ENCODE peak calls at places on chromosomes 7 and 10, in eight cellular contexts. Z is AG10803, P is upper lobe of left lung, A is heart right ventricle, D is body of pancreas, C is GM12865, E is Peyer's patch, I is HL-60. U is an unnamed sample.
A peak's percentile ranks its signal among the peaks of the same experiment; 100 is the strongest.

GRCh38 chr7:157904866-157905215 is 568.0 kb downstream of the DNAJB6 start:
- DNase-seq in Z (no peak), P (no peak), A (no peak), D (no peak), C (no peak), E (no peak), I (no peak), U (no peak)

GRCh38 chr7:56447864-56448693 is 331.9 kb upstream of the NUPR2 start:
- DNase-seq in Z (no peak), P (peak; percentile 76), A (no peak), D (no peak), C (no peak), E (no peak), I (no peak), U (no peak)

GRCh38 chr7:10779465-10780399 is 193.9 kb upstream of the PHF14 start:
- DNase-seq in Z (no peak), P (peak; percentile 66), A (no peak), D (no peak), C (no peak), E (no peak), I (no peak), U (no peak)

GRCh38 chr7:35800718-35801391 is at the start of gene SEPTIN7:
- DNase-seq in Z (peak; percentile 99), P (peak; percentile 99), A (peak; percentile 99), D (peak; percentile 99), C (peak; percentile 100), E (peak; percentile 98), I (peak; percentile 96), U (peak; percentile 98)

GRCh38 chr10:123972481-123973401 is 81.1 kb upstream of the CPXM2 start:
- DNase-seq in Z (no peak), P (peak; percentile 71), A (no peak), D (no peak), C (no peak), E (no peak), I (no peak), U (no peak)

GRCh38 chr10:667096-667495 is 22.4 kb downstream of the DIP2C start:
- DNase-seq in Z (no peak), P (peak; percentile 44), A (no peak), D (peak; percentile 20), C (no peak), E (no peak), I (no peak), U (no peak)

GRCh38 chr7:149003018-149003417 is 25.3 kb downstream of the PDIA4 start:
- DNase-seq in Z (no peak), P (no peak), A (no peak), D (no peak), C (no peak), E (no peak), I (no peak), U (no peak)

GRCh38 chr7:125511310-125511709 is 581.7 kb upstream of the POT1 start:
- DNase-seq in Z (no peak), P (no peak), A (no peak), D (no peak), C (no peak), E (no peak), I (no peak), U (no peak)

GRCh38 chr10:20248309-20248708 is 432.1 kb downstream of the PLXDC2 start:
- DNase-seq in Z (no peak), P (no peak), A (no peak), D (no peak), C (no peak), E (no peak), I (no peak), U (no peak)

GRCh38 chr10:24822557-24822956 is 98.9 kb upstream of the ARHGAP21 start:
- DNase-seq in Z (no peak), P (no peak), A (no peak), D (no peak), C (peak; percentile 45), E (no peak), I (no peak), U (no peak)

GRCh38 chr7:1705339-1705738 is 35.3 kb downstream of the ELFN1 start:
- DNase-seq in Z (no peak), P (no peak), A (no peak), D (no peak), C (no peak), E (no peak), I (no peak), U (no peak)

GRCh38 chr7:22109761-22110160 is 164.1 kb upstream of the CDCA7L start:
- DNase-seq in Z (peak; percentile 40), P (no peak), A (no peak), D (peak; percentile 32), C (peak; percentile 57), E (no peak), I (no peak), U (no peak)

GRCh38 chr7:1611708-1612241 is 41.9 kb upstream of the PSMG3 start:
- DNase-seq in Z (peak; percentile 95), P (no peak), A (no peak), D (no peak), C (no peak), E (no peak), I (no peak), U (no peak)

GRCh38 chr7:44733708-44734481 is 14.8 kb upstream of the ZMIZ2 start:
- DNase-seq in Z (peak; percentile 71), P (no peak), A (no peak), D (no peak), C (no peak), E (no peak), I (no peak), U (no peak)

DNA sequence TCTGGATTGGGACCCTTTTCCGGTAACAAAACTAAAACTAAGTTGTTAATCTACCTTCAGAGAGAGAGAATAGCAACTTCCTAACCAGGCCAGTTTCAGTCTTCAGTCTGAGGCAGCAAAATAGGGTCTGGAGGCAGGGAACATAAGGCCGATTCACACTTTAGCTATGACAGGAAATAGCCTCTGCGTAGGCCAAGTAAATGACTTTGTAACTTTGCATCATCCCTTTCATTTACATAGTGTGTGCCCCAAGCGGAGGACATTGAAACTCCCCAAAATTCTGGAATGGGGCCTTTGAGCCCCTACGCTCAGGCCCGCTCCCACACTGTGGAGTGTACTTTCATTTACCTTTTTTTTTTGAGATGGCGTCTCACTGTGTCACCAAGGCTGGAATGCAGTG is 1.7 kb upstream of the UPP1 start:
- DNase-seq in Z (peak; percentile 86), P (no peak), A (no peak), D (peak; percentile 34), C (peak; percentile 81), E (no peak), I (no peak), U (no peak)
- TF ChIP-seq CTCF in Z (peak; percentile 23), P (no peak), A (no peak), D (no peak), C (no peak), E (no peak), I (no peak), U (no peak)

DNA sequence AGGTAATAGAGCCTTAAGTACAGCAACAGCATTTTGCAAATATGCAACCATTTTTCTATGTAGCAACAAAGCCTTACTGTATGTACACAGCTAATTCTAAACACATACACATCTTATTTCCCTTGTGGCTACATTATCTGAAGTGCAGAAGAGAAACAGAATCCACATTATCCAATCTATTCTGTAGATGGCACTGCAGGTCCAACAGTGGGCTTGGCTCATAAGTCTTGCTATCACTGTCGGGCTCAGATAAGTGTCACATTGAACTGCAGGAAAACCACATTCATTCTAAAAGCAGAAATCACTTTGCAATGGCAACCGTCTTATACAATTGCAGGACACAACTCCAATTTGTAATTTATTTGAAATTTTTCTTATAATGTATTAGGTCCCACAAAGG is 109.8 kb upstream of the NOBOX start:
- DNase-seq in Z (no peak), P (no peak), A (no peak), D (peak; percentile 4), C (peak; percentile 41), E (no peak), I (no peak), U (no peak)
- TF ChIP-seq CTCF in Z (no peak), P (no peak), A (peak; percentile 65), D (no peak), C (peak; percentile 27), E (peak; percentile 42), I (no peak), U (no peak)

GRCh38 chr10:27449571-27449970 is 54.5 kb upstream of the RAB18 start:
- DNase-seq in Z (no peak), P (no peak), A (no peak), D (no peak), C (no peak), E (no peak), I (no peak), U (no peak)

GRCh38 chr10:27447540-27447939 is 56.6 kb upstream of the RAB18 start:
- DNase-seq in Z (no peak), P (no peak), A (no peak), D (no peak), C (no peak), E (no peak), I (no peak), U (no peak)

GRCh38 chr10:27450225-27450624 is 53.9 kb upstream of the RAB18 start:
- DNase-seq in Z (no peak), P (no peak), A (no peak), D (no peak), C (no peak), E (no peak), I (no peak), U (no peak)

GRCh38 chr10:27451054-27451453 is 53.0 kb upstream of the RAB18 start:
- DNase-seq in Z (no peak), P (no peak), A (no peak), D (no peak), C (no peak), E (no peak), I (no peak), U (no peak)

GRCh38 chr10:27448926-27449325 is 55.2 kb upstream of the RAB18 start:
- DNase-seq in Z (peak; percentile 42), P (no peak), A (no peak), D (no peak), C (no peak), E (no peak), I (peak; percentile 30), U (no peak)
- TF ChIP-seq CTCF in Z (no peak), P (no peak), A (no peak), D (no peak), C (no peak), E (no peak), I (no peak), U (no peak)

GRCh38 chr10:84026821-84027257 is 112.5 kb upstream of the GHITM start:
- DNase-seq in Z (peak; percentile 9), P (no peak), A (no peak), D (no peak), C (peak; percentile 28), E (no peak), I (peak; percentile 4), U (no peak)
- TF ChIP-seq CTCF in Z (peak; percentile 77), P (peak; percentile 31), A (peak; percentile 65), D (no peak), C (peak; percentile 72), E (peak; percentile 61), I (peak; percentile 59), U (no peak)

GRCh38 chr10:8487346-8487745 is 432.9 kb downstream of the GATA3 start:
- DNase-seq in Z (no peak), P (no peak), A (no peak), D (no peak), C (no peak), E (no peak), I (no peak), U (no peak)
- TF ChIP-seq CTCF in Z (no peak), P (no peak), A (no peak), D (no peak), C (no peak), E (no peak), I (no peak), U (no peak)

U was measured in activated B cell treated with CpG ODN at 0.5 μM for 24 hours.